ENCODE peak calls at places on chromosomes 13 and 19, in six cellular contexts. One of them, this sample, is unnamed.
A peak's percentile ranks its signal among the peaks of the same experiment; 100 is the strongest.

GRCh38 chr19:14519860-14520407 is 1.7 kb upstream of the DNAJB1 start:
- DNase-seq in ovary: peak; percentile 62
- DNase-seq in upper lobe of left lung: peak; percentile 48
- DNase-seq in keratinocyte: peak; percentile 96
- DNase-seq in tibial nerve: no peak
- DNase-seq in mesothelial cell of epicardium: no peak
- DNase-seq in this sample: no peak

GRCh38 chr19:33436360-33437345 is 63.1 kb downstream of the CEBPG start:
- DNase-seq in ovary: no peak
- DNase-seq in keratinocyte: no peak
- DNase-seq in upper lobe of left lung: no peak
- DNase-seq in mesothelial cell of epicardium: no peak
- DNase-seq in tibial nerve: no peak
- DNase-seq in this sample: no peak

GRCh38 chr19:45767881-45768643 is 990 bp downstream of the SIX5 start:
- DNase-seq in tibial nerve: peak; percentile 53
- DNase-seq in keratinocyte: no peak
- DNase-seq in mesothelial cell of epicardium: peak; percentile 70
- DNase-seq in upper lobe of left lung: peak; percentile 73
- DNase-seq in ovary: peak; percentile 86
- DNase-seq in this sample: peak; percentile 57

GRCh38 chr19:48918801-48919247 is 14.7 kb upstream of the DHDH start:
- DNase-seq in mesothelial cell of epicardium: no peak
- DNase-seq in tibial nerve: no peak
- DNase-seq in upper lobe of left lung: no peak
- DNase-seq in ovary: peak; percentile 54
- DNase-seq in keratinocyte: no peak
- DNase-seq in this sample: no peak

GRCh38 chr13:43933378-43933777 is 53.7 kb downstream of the LACC1 start:
- DNase-seq in ovary: no peak
- DNase-seq in tibial nerve: no peak
- DNase-seq in keratinocyte: no peak
- DNase-seq in mesothelial cell of epicardium: no peak
- DNase-seq in upper lobe of left lung: no peak
- DNase-seq in this sample: no peak

GRCh38 chr19:46447006-46447405 is 18.3 kb upstream of the PNMA8C start:
- DNase-seq in tibial nerve: no peak
- DNase-seq in ovary: no peak
- DNase-seq in keratinocyte: no peak
- DNase-seq in mesothelial cell of epicardium: no peak
- DNase-seq in upper lobe of left lung: no peak
- DNase-seq in this sample: no peak

GRCh38 chr13:74256969-74257368 is 122.8 kb upstream of the KLF12 start:
- DNase-seq in ovary: no peak
- DNase-seq in upper lobe of left lung: no peak
- DNase-seq in mesothelial cell of epicardium: no peak
- DNase-seq in keratinocyte: no peak
- DNase-seq in tibial nerve: no peak
- DNase-seq in this sample: no peak

GRCh38 chr19:5141278-5141925 is 172.5 kb downstream of the KDM4B start:
- DNase-seq in keratinocyte: no peak
- DNase-seq in ovary: no peak
- DNase-seq in upper lobe of left lung: no peak
- DNase-seq in tibial nerve: no peak
- DNase-seq in mesothelial cell of epicardium: no peak
- DNase-seq in this sample: no peak

GRCh38 chr19:17765069-17765618 is 13.9 kb downstream of the FCHO1 start:
- DNase-seq in ovary: no peak
- DNase-seq in tibial nerve: peak; percentile 38
- DNase-seq in upper lobe of left lung: peak; percentile 89
- DNase-seq in keratinocyte: no peak
- DNase-seq in mesothelial cell of epicardium: no peak
- DNase-seq in this sample: no peak

GRCh38 chr19:45069056-45069455 is 7.2 kb downstream of the ZNF296 start:
- DNase-seq in ovary: no peak
- DNase-seq in mesothelial cell of epicardium: no peak
- DNase-seq in tibial nerve: no peak
- DNase-seq in keratinocyte: no peak
- DNase-seq in upper lobe of left lung: no peak
- DNase-seq in this sample: no peak

GRCh38 chr19:31639306-31639705 is 290.1 kb upstream of the TSHZ3 start:
- DNase-seq in upper lobe of left lung: no peak
- DNase-seq in tibial nerve: no peak
- DNase-seq in mesothelial cell of epicardium: no peak
- DNase-seq in ovary: no peak
- DNase-seq in keratinocyte: no peak
- DNase-seq in this sample: no peak

GRCh38 chr19:49592486-49593232 is 1.7 kb downstream of the PRR12 start:
- DNase-seq in tibial nerve: no peak
- DNase-seq in upper lobe of left lung: no peak
- DNase-seq in keratinocyte: no peak
- DNase-seq in ovary: peak; percentile 45
- DNase-seq in mesothelial cell of epicardium: peak; percentile 42
- DNase-seq in this sample: no peak

GRCh38 chr19:45492627-45493470 is 4.0 kb downstream of the RTN2 start:
- DNase-seq in mesothelial cell of epicardium: peak; percentile 54
- DNase-seq in upper lobe of left lung: peak; percentile 77
- DNase-seq in ovary: no peak
- DNase-seq in tibial nerve: no peak
- DNase-seq in keratinocyte: no peak
- DNase-seq in this sample: no peak

DNA sequence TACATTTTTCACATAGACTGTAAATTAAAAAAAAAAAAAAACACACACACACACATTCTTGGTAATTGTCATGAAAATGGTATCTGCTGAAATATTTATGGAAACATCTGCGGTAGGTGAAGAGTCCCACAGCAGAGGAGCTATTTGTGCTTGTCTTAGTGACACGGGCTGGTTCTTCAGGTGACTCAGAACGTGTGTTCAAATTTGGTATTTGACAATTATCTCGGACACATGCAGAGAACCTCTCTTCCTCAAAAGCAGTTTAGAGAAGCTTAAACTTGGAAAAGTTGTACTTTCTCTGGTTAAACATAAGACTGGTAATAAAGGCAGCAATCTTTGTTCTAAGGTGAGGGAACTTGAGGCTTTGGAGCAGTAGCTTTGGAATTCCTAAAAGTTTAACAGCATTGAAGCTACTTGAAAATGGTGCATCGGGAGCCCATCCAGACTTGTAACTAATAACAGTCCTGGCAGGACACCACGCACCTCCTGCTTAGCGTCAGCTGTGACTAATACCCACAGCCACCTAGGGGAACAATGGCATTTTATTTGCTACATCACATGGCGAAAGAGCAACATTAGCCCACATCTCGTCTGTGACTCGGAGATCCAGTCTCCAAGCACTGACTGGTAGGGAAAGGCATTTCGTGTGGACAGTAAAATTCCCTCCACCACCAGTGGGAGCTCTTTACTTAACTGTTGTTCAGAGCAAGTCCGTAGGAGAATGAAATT is 1505.1 kb upstream of the SLC10A2 start:
- DNase-seq in tibial nerve: peak; percentile 85
- DNase-seq in ovary: no peak
- DNase-seq in keratinocyte: no peak
- DNase-seq in mesothelial cell of epicardium: peak; percentile 75
- DNase-seq in upper lobe of left lung: peak; percentile 42
- DNase-seq in this sample: peak; percentile 56
- TF ChIP-seq CTCF in tibial nerve: peak; percentile 54
- TF ChIP-seq CTCF in ovary: peak; percentile 53
- TF ChIP-seq CTCF in keratinocyte: peak; percentile 76
- TF ChIP-seq CTCF in mesothelial cell of epicardium: peak; percentile 68
- TF ChIP-seq CTCF in upper lobe of left lung: peak; percentile 56
- TF ChIP-seq CTCF in this sample: peak; percentile 77

GRCh38 chr19:51660975-51661600 is 14.5 kb upstream of the SIGLEC14 start:
- DNase-seq in keratinocyte: peak; percentile 26
- DNase-seq in upper lobe of left lung: peak; percentile 77
- DNase-seq in tibial nerve: peak; percentile 85
- DNase-seq in ovary: peak; percentile 83
- DNase-seq in mesothelial cell of epicardium: peak; percentile 84
- DNase-seq in this sample: peak; percentile 69
- TF ChIP-seq CTCF in keratinocyte: peak; percentile 77
- TF ChIP-seq CTCF in upper lobe of left lung: peak; percentile 20
- TF ChIP-seq CTCF in tibial nerve: peak; percentile 53
- TF ChIP-seq CTCF in ovary: peak; percentile 25
- TF ChIP-seq CTCF in mesothelial cell of epicardium: peak; percentile 70
- TF ChIP-seq CTCF in this sample: peak; percentile 74

GRCh38 chr19:54297759-54298305 is 15.1 kb downstream of the LILRA5 start:
- DNase-seq in mesothelial cell of epicardium: no peak
- DNase-seq in tibial nerve: no peak
- DNase-seq in upper lobe of left lung: no peak
- DNase-seq in keratinocyte: no peak
- DNase-seq in ovary: no peak
- DNase-seq in this sample: no peak
- TF ChIP-seq CTCF in mesothelial cell of epicardium: no peak
- TF ChIP-seq CTCF in tibial nerve: no peak
- TF ChIP-seq CTCF in upper lobe of left lung: no peak
- TF ChIP-seq CTCF in keratinocyte: peak; percentile 15
- TF ChIP-seq CTCF in ovary: no peak
- TF ChIP-seq CTCF in this sample: no peak

GRCh38 chr13:35566340-35566739 is 89.9 kb upstream of the MAB21L1 start:
- DNase-seq in ovary: no peak
- DNase-seq in keratinocyte: no peak
- DNase-seq in mesothelial cell of epicardium: no peak
- DNase-seq in tibial nerve: no peak
- DNase-seq in upper lobe of left lung: no peak
- DNase-seq in this sample: no peak
- TF ChIP-seq CTCF in ovary: no peak
- TF ChIP-seq CTCF in keratinocyte: no peak
- TF ChIP-seq CTCF in mesothelial cell of epicardium: no peak
- TF ChIP-seq CTCF in tibial nerve: no peak
- TF ChIP-seq CTCF in upper lobe of left lung: no peak
- TF ChIP-seq CTCF in this sample: no peak

This sample was measured in progenitor cell of endocrine pancreas.